ENCODE peak calls at places on chromosomes 5 and 9, in nine cellular contexts. U is sigmoid colon, A is Peyer's patch, V is body of pancreas, Y is stomach, C is IMR-90, P is testis, B is prostate gland, L is HCT116. X is an unnamed sample.

GRCh38 chr5:84437673-84438315 is 53.1 kb upstream of the EDIL3 start:
- DNase-seq in L (peak; percentile 34), V (no peak), P (no peak), U (no peak), A (no peak), C (peak; percentile 91), B (no peak), Y (no peak), X (no peak)

GRCh38 chr5:176680226-176680563 is 32.9 kb downstream of the TSPAN17 start:
- DNase-seq in A (no peak), Y (no peak), P (no peak), U (no peak), L (no peak), C (no peak), V (no peak), B (no peak), X (no peak)

GRCh38 chr5:149747141-149747832 is 17.2 kb downstream of the PPARGC1B start:
- DNase-seq in Y (peak; percentile 90), V (peak; percentile 43), A (peak; percentile 93), L (peak; percentile 15), U (peak; percentile 64), P (no peak), B (no peak), C (no peak), X (no peak)

GRCh38 chr9:21616082-21616778 is 134.1 kb upstream of the IFNE start:
- DNase-seq in P (no peak), L (peak; percentile 93), Y (no peak), U (no peak), A (no peak), V (no peak), C (peak; percentile 98), B (no peak), X (no peak)

GRCh38 chr9:75788006-75788634 is 102.4 kb upstream of the PCSK5 start:
- DNase-seq in B (no peak), C (no peak), Y (no peak), L (no peak), A (no peak), V (no peak), P (peak; percentile 23), U (no peak), X (no peak)

GRCh38 chr5:79236364-79236969 is 536 bp downstream of the JMY start:
- DNase-seq in L (no peak), Y (no peak), C (peak; percentile 20), V (no peak), B (no peak), P (peak; percentile 33), U (peak; percentile 67), A (no peak), X (no peak)

GRCh38 chr9:34158362-34158869 is 20.4 kb upstream of the UBAP1 start:
- DNase-seq in V (no peak), L (no peak), B (no peak), Y (no peak), P (no peak), C (peak; percentile 80), U (no peak), A (no peak), X (peak; percentile 39)

GRCh38 chr5:124262443-124262842 is 484.0 kb downstream of the ZNF608 start:
- DNase-seq in B (peak; percentile 32), L (no peak), P (no peak), A (no peak), C (no peak), Y (no peak), U (no peak), V (no peak), X (no peak)

GRCh38 chr9:19379697-19380046 is 364 bp downstream of the RPS6 start:
- DNase-seq in A (no peak), Y (no peak), B (no peak), C (peak; percentile 16), V (peak; percentile 41), L (no peak), P (peak; percentile 49), U (no peak), X (no peak)

GRCh38 chr5:148910216-148910615 is 83.8 kb downstream of the ADRB2 start:
- DNase-seq in B (no peak), Y (no peak), U (no peak), A (no peak), P (no peak), L (no peak), C (no peak), V (no peak), X (no peak)

GRCh38 chr5:34703767-34704324 is 47.7 kb downstream of the RAI14 start:
- DNase-seq in B (no peak), P (no peak), Y (no peak), U (no peak), V (no peak), A (no peak), L (no peak), C (no peak), X (no peak)

GRCh38 chr9:70609542-70610286 is 195.3 kb upstream of the KLF9 start:
- DNase-seq in C (peak; percentile 98), L (no peak), A (no peak), V (peak; percentile 28), U (peak; percentile 89), P (no peak), B (no peak), Y (no peak), X (peak; percentile 72)

GRCh38 chr5:2797160-2797559 is 45.7 kb upstream of the IRX2 start:
- DNase-seq in Y (no peak), C (no peak), B (no peak), A (no peak), V (peak; percentile 13), U (no peak), L (no peak), P (no peak), X (no peak)

GRCh38 chr9:22134390-22134789 is 125.3 kb upstream of the CDKN2B start:
- DNase-seq in B (no peak), Y (no peak), U (no peak), C (no peak), V (no peak), L (no peak), A (no peak), P (no peak), X (no peak)

GRCh38 chr5:130111723-130112122 is 207.5 kb downstream of the CHSY3 start:
- DNase-seq in Y (no peak), U (no peak), B (no peak), C (no peak), V (no peak), L (no peak), P (no peak), A (no peak), X (no peak)

GRCh38 chr9:119802621-119803020 is 433.4 kb upstream of the BRINP1 start:
- DNase-seq in C (no peak), Y (no peak), P (peak; percentile 69), V (peak; percentile 8), L (no peak), A (no peak), B (peak; percentile 88), U (peak; percentile 85), X (peak; percentile 17)

GRCh38 chr5:151121095-151121494 is 36.5 kb downstream of the ANXA6 start:
- DNase-seq in V (no peak), U (no peak), Y (no peak), L (no peak), A (no peak), B (no peak), C (no peak), P (no peak), X (no peak)
- H3K27ac ChIP-seq in V (no peak overlapping the region), U (peak overlapping the region; percentile 16), Y (no peak overlapping the region), L (no peak overlapping the region), A (no peak overlapping the region), B (no peak overlapping the region), C (no peak overlapping the region), P (no peak overlapping the region), X (no peak overlapping the region)

DNA sequence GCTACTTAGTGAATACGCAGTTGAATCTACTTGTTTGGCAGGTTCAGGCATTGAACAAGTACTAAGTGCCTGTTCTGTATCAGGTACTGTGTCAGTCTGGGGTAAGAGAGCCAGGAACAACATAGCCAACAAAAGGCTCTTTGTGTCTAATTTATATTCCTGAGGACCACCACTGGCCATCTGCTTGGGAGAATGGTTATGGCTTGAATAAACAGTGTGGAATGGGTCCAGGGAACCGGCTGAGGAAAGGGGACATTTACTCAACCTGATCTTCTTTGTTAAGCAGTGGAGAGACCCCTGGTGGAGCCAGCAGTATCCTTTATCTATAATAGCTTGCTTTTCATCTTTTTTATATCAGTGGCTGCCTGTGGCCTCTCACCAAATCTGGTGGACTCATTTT is 38.6 kb downstream of the EXOSC2 start:
- DNase-seq in U (no peak), P (no peak), C (peak; percentile 31), L (no peak), V (no peak), A (no peak), Y (no peak), B (no peak), X (no peak)
- H3K4me1 ChIP-seq in U (peaks cover 28% of the 10 kb centered on the region), P (no peaks in the 10 kb centered on the region), C (peaks cover 6% of the 10 kb centered on the region), L (peaks cover 38% of the 10 kb centered on the region), V (peaks cover 20% of the 10 kb centered on the region), A (no peaks in the 10 kb centered on the region), Y (peaks cover 28% of the 10 kb centered on the region), B (peaks cover 9% of the 10 kb centered on the region), X (no peaks in the 10 kb centered on the region)

DNA sequence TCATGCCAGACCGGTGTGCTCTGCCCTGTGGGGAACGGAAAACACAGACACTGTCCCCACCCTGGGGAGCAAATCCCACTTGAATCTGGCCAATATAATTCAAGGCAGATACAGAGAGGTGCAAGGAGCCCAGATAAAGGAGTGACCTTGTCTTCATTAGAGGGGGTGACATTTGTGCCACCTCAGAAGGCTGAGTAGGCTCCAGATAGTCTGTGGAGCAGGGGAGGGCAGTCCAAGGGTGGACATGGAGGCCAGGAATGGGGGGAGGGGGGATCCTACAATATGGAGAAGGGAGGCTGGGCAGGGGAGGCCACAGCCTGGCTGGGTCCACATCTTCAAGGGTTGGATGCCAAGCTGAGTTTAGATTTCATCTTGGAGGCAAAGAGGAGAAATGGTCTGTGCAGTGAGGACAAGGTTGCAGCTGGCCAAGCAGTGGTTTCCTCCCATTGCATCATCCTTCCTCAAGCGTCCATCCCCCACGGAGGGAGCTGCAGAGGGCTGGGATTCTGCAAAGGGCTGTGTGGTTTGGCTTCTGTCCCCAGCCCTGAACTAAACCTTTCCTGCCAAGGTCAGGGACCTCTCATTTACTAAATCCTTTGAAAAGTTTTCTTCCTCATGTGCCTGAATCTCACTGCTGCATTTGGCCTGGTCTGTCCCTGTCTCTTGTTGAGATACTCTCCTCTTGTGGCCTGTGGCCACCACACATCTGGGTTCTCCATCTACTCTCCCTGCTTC is 60.1 kb downstream of the GALNT12 start:
- DNase-seq in Y (peak; percentile 55), P (peak; percentile 78), V (peak; percentile 92), L (no peak), C (peak; percentile 92), B (no peak), U (peak; percentile 93), A (no peak), X (peak; percentile 83)
- TF ChIP-seq POLR2A in Y (no peak), P (no peak), V (no peak), L (no peak), C (no peak), B (no peak), U (no peak), A (no peak), X (no peak)

DNA sequence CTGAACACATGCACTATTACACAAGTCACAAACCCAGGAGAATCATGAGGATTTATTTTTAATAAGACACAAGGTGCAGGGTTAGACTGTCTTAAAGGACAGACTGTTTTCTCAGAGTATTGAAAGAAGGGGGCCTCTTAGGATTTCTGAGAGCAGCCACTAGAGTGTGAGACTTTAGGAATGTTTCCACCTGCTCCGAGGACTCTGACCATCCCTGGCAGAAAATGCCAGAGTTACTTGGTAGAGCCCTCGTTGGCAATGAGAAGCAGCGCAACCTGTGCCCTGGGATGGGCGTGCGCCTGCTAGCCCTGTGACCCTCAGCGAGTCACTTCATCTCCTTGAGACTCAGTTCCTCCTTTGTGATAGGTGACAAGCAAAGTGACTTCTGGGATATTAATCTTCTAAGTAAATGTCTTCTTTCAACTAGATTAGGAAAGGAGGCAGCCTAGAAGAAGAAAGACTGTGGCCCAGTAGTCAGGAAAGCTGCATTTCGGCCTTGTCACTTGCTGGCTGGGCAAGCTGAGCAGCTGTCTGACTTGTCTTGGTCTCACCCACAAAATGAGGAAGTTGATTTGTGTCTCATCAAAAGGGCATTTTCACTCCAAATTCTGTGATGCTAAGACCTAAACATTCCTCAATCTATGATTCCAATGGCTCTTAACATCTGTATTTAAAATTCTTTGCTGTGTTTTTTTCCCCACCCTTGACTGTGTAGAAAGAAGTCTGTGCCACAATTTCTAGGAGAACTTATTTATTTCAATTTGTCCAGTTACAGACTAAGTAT is 60.5 kb downstream of the PTCD2 start:
- DNase-seq in L (no peak), A (no peak), B (no peak), C (peak; percentile 42), Y (no peak), U (no peak), P (no peak), V (no peak), X (no peak)
- H3K27ac ChIP-seq in L (no peak overlapping the region), A (no peak overlapping the region), B (no peak overlapping the region), C (peak overlapping the region; percentile 10), Y (no peak overlapping the region), U (no peak overlapping the region), P (no peak overlapping the region), V (no peak overlapping the region), X (no peak overlapping the region)

X was measured in uterus.